ENCODE peak calls at places on chromosomes 3 and 15, in five cellular contexts. One of them, this sample, is unnamed.

GRCh38 chr3:105827959-105828358 is 40.9 kb downstream of the CBLB start:
- DNase-seq in ovary: peak; percentile 51
- DNase-seq in GM23248: peak; percentile 90
- DNase-seq in AG20443: peak; percentile 61
- DNase-seq in lower lobe of right lung: no peak
- DNase-seq in this sample: peak; percentile 50

GRCh38 chr3:33277193-33277882 is at the start of gene FBXL2:
- DNase-seq in AG20443: peak; percentile 73
- DNase-seq in lower lobe of right lung: peak; percentile 81
- DNase-seq in GM23248: peak; percentile 69
- DNase-seq in ovary: peak; percentile 45
- DNase-seq in this sample: peak; percentile 40

GRCh38 chr3:182795383-182795782 is 2.1 kb downstream of the ATP11B start:
- DNase-seq in GM23248: peak; percentile 28
- DNase-seq in lower lobe of right lung: no peak
- DNase-seq in ovary: no peak
- DNase-seq in AG20443: no peak
- DNase-seq in this sample: no peak

GRCh38 chr3:13346481-13347389 is 73.4 kb downstream of the NUP210 start:
- DNase-seq in GM23248: no peak
- DNase-seq in ovary: no peak
- DNase-seq in AG20443: peak; percentile 32
- DNase-seq in lower lobe of right lung: no peak
- DNase-seq in this sample: no peak

GRCh38 chr3:52682016-52682415 is 3.7 kb downstream of the PBRM1 start:
- DNase-seq in ovary: peak; percentile 42
- DNase-seq in AG20443: peak; percentile 68
- DNase-seq in GM23248: peak; percentile 91
- DNase-seq in lower lobe of right lung: no peak
- DNase-seq in this sample: peak; percentile 73

GRCh38 chr3:133763797-133764734 is 17.9 kb downstream of the TF start:
- DNase-seq in GM23248: no peak
- DNase-seq in AG20443: no peak
- DNase-seq in lower lobe of right lung: no peak
- DNase-seq in ovary: no peak
- DNase-seq in this sample: no peak

GRCh38 chr3:31688847-31689246 is 156.1 kb downstream of the STT3B start:
- DNase-seq in lower lobe of right lung: no peak
- DNase-seq in ovary: no peak
- DNase-seq in GM23248: no peak
- DNase-seq in AG20443: no peak
- DNase-seq in this sample: no peak

GRCh38 chr3:194673761-194674160 is 1.8 kb upstream of the LSG1 start:
- DNase-seq in ovary: no peak
- DNase-seq in GM23248: peak; percentile 60
- DNase-seq in AG20443: no peak
- DNase-seq in lower lobe of right lung: no peak
- DNase-seq in this sample: no peak

GRCh38 chr3:166211451-166211850 is 374.2 kb upstream of the BCHE start:
- DNase-seq in GM23248: no peak
- DNase-seq in lower lobe of right lung: no peak
- DNase-seq in AG20443: no peak
- DNase-seq in ovary: no peak
- DNase-seq in this sample: no peak

GRCh38 chr15:82129144-82129692 is 83.4 kb upstream of the MEX3B start:
- DNase-seq in lower lobe of right lung: no peak
- DNase-seq in AG20443: no peak
- DNase-seq in ovary: no peak
- DNase-seq in GM23248: peak; percentile 25
- DNase-seq in this sample: no peak

GRCh38 chr3:127822166-127822835 is at the start of gene MGLL:
- DNase-seq in ovary: no peak
- DNase-seq in lower lobe of right lung: peak; percentile 68
- DNase-seq in AG20443: peak; percentile 68
- DNase-seq in GM23248: peak; percentile 65
- DNase-seq in this sample: peak; percentile 84

GRCh38 chr3:34882764-34883163 is 756.6 kb upstream of the ARPP21 start:
- DNase-seq in AG20443: no peak
- DNase-seq in lower lobe of right lung: no peak
- DNase-seq in GM23248: no peak
- DNase-seq in ovary: no peak
- DNase-seq in this sample: no peak

GRCh38 chr3:183428140-183429023 is at the start of gene MCF2L2:
- DNase-seq in GM23248: peak; percentile 64
- DNase-seq in AG20443: peak; percentile 77
- DNase-seq in ovary: peak; percentile 47
- DNase-seq in lower lobe of right lung: peak; percentile 71
- DNase-seq in this sample: peak; percentile 71

GRCh38 chr15:75178171-75178937 is 23.3 kb upstream of the C15orf39 start:
- DNase-seq in GM23248: peak; percentile 51
- DNase-seq in AG20443: no peak
- DNase-seq in ovary: peak; percentile 57
- DNase-seq in lower lobe of right lung: peak; percentile 81
- DNase-seq in this sample: peak; percentile 57

GRCh38 chr3:40915346-40915865 is 283.9 kb upstream of the CTNNB1 start:
- DNase-seq in lower lobe of right lung: no peak
- DNase-seq in AG20443: no peak
- DNase-seq in ovary: no peak
- DNase-seq in GM23248: no peak
- DNase-seq in this sample: no peak

GRCh38 chr3:179436517-179436916 is 14.8 kb downstream of the GNB4 start:
- DNase-seq in ovary: no peak
- DNase-seq in AG20443: no peak
- DNase-seq in GM23248: no peak
- DNase-seq in lower lobe of right lung: no peak
- DNase-seq in this sample: no peak

GRCh38 chr15:96381463-96381862 is 51.0 kb downstream of the NR2F2 start:
- DNase-seq in AG20443: no peak
- DNase-seq in lower lobe of right lung: no peak
- DNase-seq in ovary: no peak
- DNase-seq in GM23248: no peak
- DNase-seq in this sample: no peak

GRCh38 chr3:50150863-50151686 is 4.0 kb upstream of the SEMA3F start:
- DNase-seq in GM23248: no peak
- DNase-seq in lower lobe of right lung: no peak
- DNase-seq in AG20443: no peak
- DNase-seq in ovary: no peak
- DNase-seq in this sample: no peak

GRCh38 chr3:124315215-124316033 is 323.5 kb upstream of the ROPN1 start:
- DNase-seq in lower lobe of right lung: no peak
- DNase-seq in ovary: no peak
- DNase-seq in GM23248: peak; percentile 73
- DNase-seq in AG20443: peak; percentile 53
- DNase-seq in this sample: peak; percentile 29

GRCh38 chr15:32685576-32685975 is 32.2 kb upstream of the GREM1 start:
- DNase-seq in GM23248: peak; percentile 92
- DNase-seq in lower lobe of right lung: no peak
- DNase-seq in ovary: no peak
- DNase-seq in AG20443: peak; percentile 57
- DNase-seq in this sample: peak; percentile 49

GRCh38 chr15:42035362-42035761 is 14.5 kb upstream of the PLA2G4E start:
- DNase-seq in lower lobe of right lung: no peak
- DNase-seq in ovary: no peak
- DNase-seq in GM23248: peak; percentile 30
- DNase-seq in AG20443: peak; percentile 39
- DNase-seq in this sample: peak; percentile 27

GRCh38 chr3:194861375-194861774 is 175.7 kb downstream of the FAM43A start:
- DNase-seq in GM23248: no peak
- DNase-seq in AG20443: no peak
- DNase-seq in lower lobe of right lung: no peak
- DNase-seq in ovary: no peak
- DNase-seq in this sample: no peak

GRCh38 chr3:195095035-195095703 is 175.8 kb downstream of the XXYLT1 start:
- DNase-seq in AG20443: no peak
- DNase-seq in GM23248: no peak
- DNase-seq in ovary: no peak
- DNase-seq in lower lobe of right lung: peak; percentile 28
- DNase-seq in this sample: no peak

GRCh38 chr15:87528873-87529272 is 727.7 kb downstream of the NTRK3 start:
- DNase-seq in ovary: no peak
- DNase-seq in AG20443: no peak
- DNase-seq in lower lobe of right lung: no peak
- DNase-seq in GM23248: no peak
- DNase-seq in this sample: no peak

GRCh38 chr3:76352069-76352847 is 566.9 kb upstream of the ZNF717 start:
- DNase-seq in AG20443: no peak
- DNase-seq in GM23248: peak; percentile 1
- DNase-seq in lower lobe of right lung: no peak
- DNase-seq in ovary: no peak
- DNase-seq in this sample: no peak

GRCh38 chr3:50474717-50475116 is 28.7 kb downstream of the CACNA2D2 start:
- DNase-seq in lower lobe of right lung: no peak
- DNase-seq in GM23248: peak; percentile 82
- DNase-seq in ovary: no peak
- DNase-seq in AG20443: peak; percentile 74
- DNase-seq in this sample: peak; percentile 76

GRCh38 chr15:78840661-78841060 is 29.4 kb upstream of the ADAMTS7 start:
- DNase-seq in lower lobe of right lung: peak; percentile 49
- DNase-seq in AG20443: no peak
- DNase-seq in ovary: no peak
- DNase-seq in GM23248: peak; percentile 17
- DNase-seq in this sample: no peak

GRCh38 chr3:62567097-62568021 is 194.0 kb upstream of the FEZF2 start:
- DNase-seq in AG20443: peak; percentile 92
- DNase-seq in GM23248: peak; percentile 90
- DNase-seq in lower lobe of right lung: peak; percentile 47
- DNase-seq in ovary: peak; percentile 53
- DNase-seq in this sample: peak; percentile 90

GRCh38 chr15:25345943-25346342 is 92.9 kb downstream of the UBE3A start:
- DNase-seq in AG20443: peak; percentile 30
- DNase-seq in ovary: no peak
- DNase-seq in lower lobe of right lung: no peak
- DNase-seq in GM23248: peak; percentile 41
- DNase-seq in this sample: peak; percentile 9

GRCh38 chr3:23611737-23612295 is 193.9 kb upstream of the UBE2E1 start:
- DNase-seq in ovary: peak; percentile 78
- DNase-seq in AG20443: peak; percentile 61
- DNase-seq in GM23248: peak; percentile 23
- DNase-seq in lower lobe of right lung: peak; percentile 60
- DNase-seq in this sample: peak; percentile 78

GRCh38 chr15:68691667-68692066 is 112.9 kb downstream of the CORO2B start:
- DNase-seq in GM23248: no peak
- DNase-seq in ovary: no peak
- DNase-seq in AG20443: no peak
- DNase-seq in lower lobe of right lung: no peak
- DNase-seq in this sample: no peak

GRCh38 chr3:8052599-8053185 is 448.9 kb upstream of the LMCD1 start:
- DNase-seq in ovary: no peak
- DNase-seq in AG20443: no peak
- DNase-seq in GM23248: no peak
- DNase-seq in lower lobe of right lung: no peak
- DNase-seq in this sample: no peak

GRCh38 chr3:52399131-52399530 is 45.8 kb downstream of the SEMA3G start:
- DNase-seq in lower lobe of right lung: peak; percentile 20
- DNase-seq in AG20443: no peak
- DNase-seq in ovary: peak; percentile 12
- DNase-seq in GM23248: no peak
- DNase-seq in this sample: no peak

GRCh38 chr15:60835974-60836373 is 357.0 kb upstream of the ICE2 start:
- DNase-seq in GM23248: peak; percentile 97
- DNase-seq in lower lobe of right lung: no peak
- DNase-seq in AG20443: peak; percentile 81
- DNase-seq in ovary: no peak
- DNase-seq in this sample: peak; percentile 62